ENCODE peak calls at places on chromosomes 1 and 21, in six cellular contexts. One of them, this sample, is unnamed.

GRCh38 chr1:11970441-11971185 is 9.6 kb upstream of the MFN2 start:
- DNase-seq in pancreas: no peak
- DNase-seq in fibroblast of lung: no peak
- DNase-seq in heart left ventricle: no peak
- DNase-seq in MM.1S: no peak
- DNase-seq in AG04450: no peak
- DNase-seq in this sample: no peak

GRCh38 chr1:235999259-235999925 is 65.5 kb downstream of the NID1 start:
- DNase-seq in pancreas: no peak
- DNase-seq in heart left ventricle: no peak
- DNase-seq in fibroblast of lung: peak
- DNase-seq in MM.1S: no peak
- DNase-seq in AG04450: peak
- DNase-seq in this sample: peak

GRCh38 chr1:31901838-31902508 is 36.2 kb downstream of the PTP4A2 start:
- DNase-seq in heart left ventricle: no peak
- DNase-seq in AG04450: no peak
- DNase-seq in MM.1S: peak
- DNase-seq in fibroblast of lung: no peak
- DNase-seq in pancreas: no peak
- DNase-seq in this sample: peak

GRCh38 chr1:92944901-92945747 is 16.1 kb downstream of the DIPK1A start:
- DNase-seq in AG04450: no peak
- DNase-seq in heart left ventricle: no peak
- DNase-seq in pancreas: no peak
- DNase-seq in fibroblast of lung: no peak
- DNase-seq in MM.1S: no peak
- DNase-seq in this sample: no peak

GRCh38 chr1:43912607-43913006 is 21.0 kb upstream of the ARTN start:
- DNase-seq in AG04450: peak
- DNase-seq in pancreas: no peak
- DNase-seq in MM.1S: no peak
- DNase-seq in fibroblast of lung: peak
- DNase-seq in heart left ventricle: no peak
- DNase-seq in this sample: no peak

GRCh38 chr21:17612023-17612564 is 607 bp downstream of the BTG3 start:
- DNase-seq in heart left ventricle: peak
- DNase-seq in fibroblast of lung: peak
- DNase-seq in AG04450: no peak
- DNase-seq in MM.1S: peak
- DNase-seq in pancreas: peak
- DNase-seq in this sample: peak

GRCh38 chr1:152052606-152053005 is 15.8 kb upstream of the S100A11 start:
- DNase-seq in AG04450: peak
- DNase-seq in MM.1S: peak
- DNase-seq in fibroblast of lung: peak
- DNase-seq in pancreas: peak
- DNase-seq in heart left ventricle: peak
- DNase-seq in this sample: peak

GRCh38 chr1:231628207-231628876 is 1.8 kb downstream of the DISC1 start:
- DNase-seq in fibroblast of lung: no peak
- DNase-seq in AG04450: no peak
- DNase-seq in pancreas: no peak
- DNase-seq in MM.1S: no peak
- DNase-seq in heart left ventricle: no peak
- DNase-seq in this sample: no peak

GRCh38 chr1:220005489-220005888 is 40.8 kb downstream of the EPRS1 start:
- DNase-seq in AG04450: no peak
- DNase-seq in pancreas: no peak
- DNase-seq in fibroblast of lung: no peak
- DNase-seq in MM.1S: no peak
- DNase-seq in heart left ventricle: no peak
- DNase-seq in this sample: no peak

GRCh38 chr1:31505884-31506497 is 70.3 kb upstream of the TINAGL1 start:
- DNase-seq in fibroblast of lung: peak
- DNase-seq in pancreas: no peak
- DNase-seq in AG04450: peak
- DNase-seq in MM.1S: peak
- DNase-seq in heart left ventricle: no peak
- DNase-seq in this sample: peak

GRCh38 chr1:240602189-240602588 is 9.8 kb downstream of the GREM2 start:
- DNase-seq in heart left ventricle: no peak
- DNase-seq in AG04450: no peak
- DNase-seq in fibroblast of lung: peak
- DNase-seq in MM.1S: no peak
- DNase-seq in pancreas: no peak
- DNase-seq in this sample: no peak

GRCh38 chr1:32048440-32048839 is 24.3 kb upstream of the TMEM39B start:
- DNase-seq in pancreas: no peak
- DNase-seq in AG04450: peak
- DNase-seq in fibroblast of lung: peak
- DNase-seq in heart left ventricle: no peak
- DNase-seq in MM.1S: no peak
- DNase-seq in this sample: no peak

DNA sequence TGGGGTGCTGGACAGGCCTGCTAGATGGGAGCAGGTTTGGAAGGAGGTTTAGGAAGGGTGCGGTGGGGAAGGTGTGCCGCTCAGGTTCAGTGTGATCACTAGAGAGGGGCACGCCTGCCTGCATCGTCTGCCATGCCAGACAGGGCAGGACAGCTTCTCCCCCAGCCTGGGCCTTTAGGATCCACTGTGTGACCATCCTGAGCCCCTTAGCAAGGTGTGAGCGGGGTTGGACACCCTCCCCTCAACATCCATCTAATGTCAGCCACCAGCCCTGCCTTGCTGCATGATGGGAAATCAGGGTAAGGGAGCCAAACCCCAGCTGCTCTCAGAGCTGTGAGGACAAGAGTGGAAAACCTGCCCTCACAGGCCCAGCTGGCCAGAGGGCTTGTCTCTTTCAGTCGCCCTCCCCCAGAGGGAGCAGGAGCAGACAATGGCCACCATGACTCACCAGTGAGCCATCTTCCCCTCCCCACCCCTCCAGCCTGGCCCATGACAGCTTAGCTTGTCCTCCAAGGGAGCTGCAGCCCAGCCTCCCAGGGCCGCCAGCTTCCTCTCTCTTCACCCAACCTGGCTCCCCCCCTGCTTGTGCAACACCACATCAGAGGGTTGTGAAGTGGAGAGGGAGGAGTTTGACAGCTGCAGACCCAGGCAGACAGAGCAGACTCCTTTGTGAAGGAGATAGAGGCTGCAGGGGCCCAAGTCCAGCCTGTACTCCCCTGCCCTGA is 37.0 kb downstream of the NUAK2 start:
- DNase-seq in AG04450: peak
- DNase-seq in heart left ventricle: peak
- DNase-seq in pancreas: peak
- DNase-seq in fibroblast of lung: peak
- DNase-seq in MM.1S: peak
- DNase-seq in this sample: peak
- H3K4me3 ChIP-seq in AG04450: no peak
- H3K4me3 ChIP-seq in heart left ventricle: no peak
- H3K4me3 ChIP-seq in pancreas: no peak
- H3K4me3 ChIP-seq in fibroblast of lung: no peak
- H3K4me3 ChIP-seq in MM.1S: peak
- H3K4me3 ChIP-seq in this sample: no peak

DNA sequence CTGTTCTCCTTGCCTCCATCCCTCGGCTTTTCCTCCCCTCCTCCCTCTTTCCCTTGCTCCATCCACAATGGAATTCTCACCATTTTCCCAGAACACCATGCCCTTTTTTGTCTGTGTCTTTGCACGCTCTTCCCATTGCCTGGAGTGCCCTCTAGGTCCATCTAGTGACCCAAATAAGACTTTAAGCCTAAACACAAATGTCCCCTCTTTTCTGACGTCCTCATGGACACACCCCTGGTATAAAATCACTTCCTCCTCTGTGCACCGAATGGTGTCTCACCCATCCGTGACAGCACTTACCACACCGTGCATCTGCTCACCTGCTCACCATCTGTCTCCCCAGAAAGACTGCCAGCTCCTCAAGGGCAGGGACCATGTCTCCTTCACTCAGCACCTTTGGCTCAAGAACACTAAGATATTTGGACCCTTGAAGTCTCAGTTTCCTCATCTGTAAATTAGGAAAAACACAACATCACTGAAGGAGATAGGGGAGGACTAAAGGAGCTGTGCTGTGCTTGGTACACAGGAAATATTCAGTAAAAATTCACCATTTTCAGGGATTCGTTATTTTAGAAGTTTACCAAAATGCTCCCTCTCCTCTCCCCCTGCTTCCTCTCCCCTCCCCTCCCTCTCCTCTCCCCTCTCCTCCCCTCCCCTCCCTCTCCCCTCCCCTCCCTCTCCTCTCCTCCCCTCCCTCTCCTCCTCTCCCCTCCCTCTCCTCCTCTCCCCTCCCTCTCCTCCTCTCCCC is 23.7 kb upstream of the CPT2 start:
- DNase-seq in fibroblast of lung: no peak
- DNase-seq in MM.1S: no peak
- DNase-seq in pancreas: no peak
- DNase-seq in heart left ventricle: no peak
- DNase-seq in AG04450: no peak
- DNase-seq in this sample: peak
- TF ChIP-seq CTCF in fibroblast of lung: peak
- TF ChIP-seq CTCF in MM.1S: no peak
- TF ChIP-seq CTCF in pancreas: no peak
- TF ChIP-seq CTCF in heart left ventricle: peak
- TF ChIP-seq CTCF in AG04450: peak
- TF ChIP-seq CTCF in this sample: no peak

GRCh38 chr1:154352245-154352580 is 26.9 kb downstream of the ATP8B2 start:
- DNase-seq in AG04450: no peak
- DNase-seq in pancreas: no peak
- DNase-seq in heart left ventricle: no peak
- DNase-seq in fibroblast of lung: no peak
- DNase-seq in MM.1S: peak
- DNase-seq in this sample: no peak
- H3K4me3 ChIP-seq in AG04450: peak
- H3K4me3 ChIP-seq in pancreas: peak
- H3K4me3 ChIP-seq in heart left ventricle: peak
- H3K4me3 ChIP-seq in fibroblast of lung: no peak
- H3K4me3 ChIP-seq in MM.1S: peak
- H3K4me3 ChIP-seq in this sample: no peak

GRCh38 chr1:25246600-25247023 is 642 bp downstream of the RSRP1 start:
- DNase-seq in AG04450: no peak
- DNase-seq in heart left ventricle: no peak
- DNase-seq in MM.1S: no peak
- DNase-seq in fibroblast of lung: peak
- DNase-seq in pancreas: peak
- DNase-seq in this sample: peak
- TF ChIP-seq CTCF in AG04450: no peak
- TF ChIP-seq CTCF in heart left ventricle: no peak
- TF ChIP-seq CTCF in MM.1S: no peak
- TF ChIP-seq CTCF in fibroblast of lung: no peak
- TF ChIP-seq CTCF in pancreas: no peak
- TF ChIP-seq CTCF in this sample: no peak

GRCh38 chr1:47532831-47533175 is 95.0 kb downstream of the FOXD2 start:
- DNase-seq in heart left ventricle: no peak
- DNase-seq in MM.1S: no peak
- DNase-seq in fibroblast of lung: no peak
- DNase-seq in AG04450: no peak
- DNase-seq in pancreas: no peak
- DNase-seq in this sample: no peak
- H3K4me3 ChIP-seq in heart left ventricle: peak
- H3K4me3 ChIP-seq in MM.1S: peak
- H3K4me3 ChIP-seq in fibroblast of lung: no peak
- H3K4me3 ChIP-seq in AG04450: peak
- H3K4me3 ChIP-seq in pancreas: peak
- H3K4me3 ChIP-seq in this sample: no peak

GRCh38 chr1:16199700-16200099 is 12.8 kb downstream of the ARHGEF19 start:
- DNase-seq in MM.1S: no peak
- DNase-seq in fibroblast of lung: no peak
- DNase-seq in heart left ventricle: no peak
- DNase-seq in AG04450: no peak
- DNase-seq in pancreas: no peak
- DNase-seq in this sample: no peak
- TF ChIP-seq CTCF in MM.1S: no peak
- TF ChIP-seq CTCF in fibroblast of lung: no peak
- TF ChIP-seq CTCF in heart left ventricle: no peak
- TF ChIP-seq CTCF in AG04450: no peak
- TF ChIP-seq CTCF in pancreas: no peak
- TF ChIP-seq CTCF in this sample: no peak

DNA sequence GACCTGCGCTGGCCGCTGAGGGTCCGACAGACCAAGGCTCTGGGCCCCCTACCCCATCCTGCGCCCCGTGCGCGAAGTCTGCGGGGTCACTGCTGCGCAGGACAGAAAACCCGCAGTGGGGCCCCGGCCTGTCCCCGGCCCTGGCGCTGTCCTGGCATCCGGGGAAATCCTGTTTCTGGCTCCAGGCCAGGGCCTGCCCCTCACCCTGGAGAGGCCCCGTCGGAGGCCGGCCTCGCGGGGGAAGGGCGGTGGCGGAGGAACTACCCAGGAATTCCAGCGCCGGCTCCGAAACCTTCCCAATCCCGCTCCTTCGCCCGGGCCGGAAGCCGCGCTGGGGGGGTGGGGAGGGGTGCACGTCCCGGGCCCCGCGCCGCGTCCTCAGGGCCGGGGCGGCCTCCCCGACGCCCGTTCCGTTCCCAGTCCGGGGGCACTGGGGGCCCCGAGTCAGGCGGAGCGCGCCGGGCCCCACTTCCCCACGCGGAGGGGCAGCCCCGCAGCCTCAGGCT is 77.0 kb downstream of the MORN1 start:
- DNase-seq in pancreas: no peak
- DNase-seq in heart left ventricle: peak
- DNase-seq in fibroblast of lung: peak
- DNase-seq in AG04450: no peak
- DNase-seq in MM.1S: no peak
- DNase-seq in this sample: no peak
- H3K4me3 ChIP-seq in pancreas: peak
- H3K4me3 ChIP-seq in heart left ventricle: peak
- H3K4me3 ChIP-seq in fibroblast of lung: peak
- H3K4me3 ChIP-seq in AG04450: peak
- H3K4me3 ChIP-seq in MM.1S: no peak
- H3K4me3 ChIP-seq in this sample: peak

GRCh38 chr1:189424746-189425331 is 1052.8 kb downstream of the BRINP3 start:
- DNase-seq in MM.1S: no peak
- DNase-seq in fibroblast of lung: peak
- DNase-seq in heart left ventricle: no peak
- DNase-seq in AG04450: no peak
- DNase-seq in pancreas: no peak
- DNase-seq in this sample: no peak
- TF ChIP-seq CTCF in MM.1S: no peak
- TF ChIP-seq CTCF in fibroblast of lung: no peak
- TF ChIP-seq CTCF in heart left ventricle: no peak
- TF ChIP-seq CTCF in AG04450: no peak
- TF ChIP-seq CTCF in pancreas: no peak
- TF ChIP-seq CTCF in this sample: no peak